ENCODE peak calls at places on chromosomes 7 and 10, in eight cellular contexts. G is GM23248; J is heart right ventricle; Z is effector memory CD4-positive, alpha-beta T cell; E is foreskin fibroblast; H is tibial artery; N is right cardiac atrium; Y is PC-9. W is an unnamed sample.

GRCh38 chr10:124043310-124044142 is 49.9 kb downstream of the CHST15 start:
- DNase-seq in H (peak), G (no peak), J (no peak), N (no peak), Z (no peak), E (no peak), Y (no peak), W (no peak)

GRCh38 chr10:93874309-93875031 is 19.3 kb upstream of the SLC35G1 start:
- DNase-seq in Z (no peak), H (no peak), N (no peak), G (peak), E (no peak), Y (no peak), J (no peak), W (no peak)

GRCh38 chr7:16071246-16071857 is 350.0 kb downstream of the CRPPA start:
- DNase-seq in H (no peak), Y (peak), N (no peak), Z (no peak), G (peak), E (peak), J (no peak), W (peak)

GRCh38 chr7:152085116-152085515 is 59.6 kb downstream of the GALNT11 start:
- DNase-seq in Y (no peak), Z (no peak), J (no peak), G (no peak), E (no peak), H (no peak), N (no peak), W (no peak)

GRCh38 chr7:142231716-142232115 is 26.1 kb downstream of the PRSS58 start:
- DNase-seq in H (no peak), Y (no peak), J (peak), Z (no peak), N (no peak), G (peak), E (no peak), W (no peak)

GRCh38 chr7:105581066-105581811 is at the start of gene EFCAB10:
- DNase-seq in H (no peak), J (peak), E (peak), Y (no peak), G (peak), N (peak), Z (peak), W (no peak)

GRCh38 chr10:72260588-72261322 is 13.0 kb upstream of the DDIT4 start:
- DNase-seq in G (peak), H (peak), Y (peak), E (peak), J (peak), Z (peak), N (peak), W (no peak)

GRCh38 chr10:120505056-120505455 is 48.0 kb downstream of the PLPP4 start:
- DNase-seq in J (no peak), Y (no peak), H (no peak), Z (no peak), G (no peak), N (no peak), E (no peak), W (no peak)

GRCh38 chr7:23055582-23056178 is 41.8 kb upstream of the HYCC1 start:
- DNase-seq in Z (peak), G (peak), N (no peak), J (no peak), H (peak), E (peak), Y (peak), W (peak)

GRCh38 chr10:71271626-71272025 is 47.4 kb upstream of the SLC29A3 start:
- DNase-seq in Z (no peak), Y (no peak), E (no peak), H (no peak), N (no peak), J (peak), G (no peak), W (no peak)

GRCh38 chr7:56287429-56288138 is 171.4 kb upstream of the NUPR2 start:
- DNase-seq in N (peak), Z (no peak), Y (no peak), H (no peak), G (peak), J (peak), E (no peak), W (no peak)

GRCh38 chr7:3156508-3156907 is 112.8 kb upstream of the CARD11 start:
- DNase-seq in J (no peak), E (no peak), H (no peak), G (no peak), N (no peak), Y (no peak), Z (no peak), W (no peak)

GRCh38 chr7:138459300-138460175 is 521 bp upstream of the TRIM24 start:
- DNase-seq in N (peak), Z (peak), H (peak), G (peak), E (peak), Y (peak), J (no peak), W (no peak)

GRCh38 chr7:65926588-65926987 is 53.7 kb downstream of the VKORC1L1 start:
- DNase-seq in E (no peak), J (no peak), N (no peak), Z (no peak), G (no peak), H (no peak), Y (no peak), W (no peak)

GRCh38 chr7:1823376-1824150 is 153.5 kb downstream of the ELFN1 start:
- DNase-seq in Y (peak), Z (no peak), J (no peak), N (no peak), G (no peak), E (no peak), H (no peak), W (no peak)

GRCh38 chr7:28349637-28350036 is 62.7 kb upstream of the CREB5 start:
- DNase-seq in E (no peak), N (no peak), H (no peak), G (peak), Y (peak), Z (no peak), J (no peak), W (no peak)

GRCh38 chr7:52482076-52482475 is 553.4 kb upstream of the POM121L12 start:
- DNase-seq in Z (no peak), H (no peak), E (no peak), Y (no peak), N (no peak), J (no peak), G (no peak), W (no peak)

GRCh38 chr7:55439627-55440026 is 74.5 kb downstream of the LANCL2 start:
- DNase-seq in Y (no peak), H (no peak), Z (no peak), J (no peak), G (peak), N (no peak), E (peak), W (no peak)

GRCh38 chr7:19122018-19122588 is 4.7 kb upstream of the TWIST1 start:
- DNase-seq in Y (no peak), N (no peak), J (no peak), E (no peak), G (peak), Z (no peak), H (no peak), W (no peak)

GRCh38 chr10:72563327-72563932 is 62.4 kb downstream of the MICU1 start:
- DNase-seq in Y (no peak), N (no peak), J (no peak), G (no peak), E (no peak), Z (no peak), H (no peak), W (no peak)

GRCh38 chr10:31697271-31698168 is 231.1 kb downstream of the ARHGAP12 start:
- DNase-seq in G (peak), H (peak), Z (no peak), Y (no peak), N (peak), E (peak), J (peak), W (peak)

GRCh38 chr10:59752278-59752940 is 846 bp downstream of the MRLN start:
- DNase-seq in Y (no peak), G (no peak), E (no peak), J (no peak), N (no peak), Z (no peak), H (no peak), W (no peak)

GRCh38 chr7:10908600-10908999 is 65.1 kb upstream of the PHF14 start:
- DNase-seq in N (no peak), H (no peak), J (no peak), Z (no peak), E (no peak), G (no peak), Y (no peak), W (no peak)

GRCh38 chr10:17010363-17011145 is 119.1 kb downstream of the CUBN start:
- DNase-seq in Z (no peak), G (no peak), H (no peak), N (no peak), J (no peak), E (no peak), Y (no peak), W (no peak)

GRCh38 chr7:77538186-77538907 is 1.3 kb downstream of the PTPN12 start:
- DNase-seq in H (peak), Z (no peak), E (peak), J (peak), N (peak), G (peak), Y (peak), W (peak)

GRCh38 chr10:89307213-89307612 is 5.4 kb downstream of the IFIT2 start:
- DNase-seq in Y (no peak), J (no peak), Z (no peak), N (no peak), E (no peak), G (no peak), H (no peak), W (no peak)

GRCh38 chr10:15385552-15386455 is 14.7 kb upstream of the FAM171A1 start:
- DNase-seq in E (no peak), N (peak), G (no peak), J (no peak), H (no peak), Z (no peak), Y (no peak), W (no peak)

GRCh38 chr7:129103561-129104324 is 40.8 kb upstream of the TSPAN33 start:
- DNase-seq in Z (no peak), G (no peak), Y (no peak), N (no peak), J (no peak), E (no peak), H (no peak), W (no peak)

GRCh38 chr10:22246680-22247391 is 29.0 kb upstream of the EBLN1 start:
- DNase-seq in N (peak), Y (peak), Z (peak), G (peak), H (no peak), E (peak), J (no peak), W (peak)

GRCh38 chr10:100654835-100655759 is 90.3 kb upstream of the PAX2 start:
- DNase-seq in Z (no peak), J (no peak), E (no peak), N (no peak), Y (no peak), H (no peak), G (peak), W (no peak)

GRCh38 chr7:42605800-42606199 is 306.1 kb downstream of the C7orf25 start:
- DNase-seq in G (peak), Y (no peak), Z (no peak), E (peak), J (no peak), N (no peak), H (no peak), W (no peak)

GRCh38 chr10:52383088-52383487 is 69.0 kb downstream of the DKK1 start:
- DNase-seq in N (no peak), Y (no peak), J (no peak), Z (no peak), H (no peak), G (no peak), E (no peak), W (no peak)

GRCh38 chr7:121797283-121798037 is 75.5 kb upstream of the PTPRZ1 start:
- DNase-seq in J (no peak), Y (no peak), H (no peak), E (no peak), Z (no peak), G (peak), N (no peak), W (no peak)

GRCh38 chr7:1645071-1646015 is 24.7 kb upstream of the ELFN1 start:
- DNase-seq in E (no peak), N (no peak), J (no peak), G (no peak), Z (no peak), H (no peak), Y (no peak), W (no peak)

DNA sequence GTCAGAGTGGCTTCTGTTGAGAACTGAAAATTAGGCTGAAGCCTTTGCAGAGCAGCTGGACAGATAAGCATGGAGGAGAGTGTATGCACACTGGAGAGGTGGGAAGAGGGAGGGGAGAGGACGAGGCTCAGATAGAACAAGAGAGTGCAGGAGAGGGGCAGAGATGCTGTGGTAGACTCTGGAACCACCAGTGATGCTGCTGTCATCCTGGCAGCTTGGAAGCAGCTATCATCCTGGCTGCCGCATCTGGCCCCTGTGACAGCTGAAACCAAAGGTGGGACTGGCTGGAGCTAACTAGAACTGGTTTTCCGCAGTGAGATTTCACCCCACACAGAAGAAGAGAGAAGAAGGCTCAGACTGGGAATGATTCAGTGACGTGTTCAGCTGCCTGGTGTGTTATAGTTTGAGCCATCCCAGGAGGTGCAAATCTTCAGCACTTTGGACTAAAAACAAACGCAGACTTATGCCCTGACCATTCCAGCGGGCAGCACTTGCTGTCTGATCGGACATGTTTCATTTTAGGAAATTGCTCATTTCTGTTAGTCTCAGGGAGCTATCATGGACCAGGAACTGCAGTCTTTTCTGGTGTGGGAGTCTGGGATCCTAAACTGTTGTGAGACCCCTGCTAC is 38.4 kb downstream of the EEPD1 start:
- DNase-seq in Y (no peak), Z (no peak), H (no peak), G (peak), J (no peak), N (no peak), E (peak), W (peak)
- H3K4me3 ChIP-seq in Y (no peak), Z (no peak), H (no peak), G (peak), J (no peak), N (no peak), E (no peak), W (no peak)

DNA sequence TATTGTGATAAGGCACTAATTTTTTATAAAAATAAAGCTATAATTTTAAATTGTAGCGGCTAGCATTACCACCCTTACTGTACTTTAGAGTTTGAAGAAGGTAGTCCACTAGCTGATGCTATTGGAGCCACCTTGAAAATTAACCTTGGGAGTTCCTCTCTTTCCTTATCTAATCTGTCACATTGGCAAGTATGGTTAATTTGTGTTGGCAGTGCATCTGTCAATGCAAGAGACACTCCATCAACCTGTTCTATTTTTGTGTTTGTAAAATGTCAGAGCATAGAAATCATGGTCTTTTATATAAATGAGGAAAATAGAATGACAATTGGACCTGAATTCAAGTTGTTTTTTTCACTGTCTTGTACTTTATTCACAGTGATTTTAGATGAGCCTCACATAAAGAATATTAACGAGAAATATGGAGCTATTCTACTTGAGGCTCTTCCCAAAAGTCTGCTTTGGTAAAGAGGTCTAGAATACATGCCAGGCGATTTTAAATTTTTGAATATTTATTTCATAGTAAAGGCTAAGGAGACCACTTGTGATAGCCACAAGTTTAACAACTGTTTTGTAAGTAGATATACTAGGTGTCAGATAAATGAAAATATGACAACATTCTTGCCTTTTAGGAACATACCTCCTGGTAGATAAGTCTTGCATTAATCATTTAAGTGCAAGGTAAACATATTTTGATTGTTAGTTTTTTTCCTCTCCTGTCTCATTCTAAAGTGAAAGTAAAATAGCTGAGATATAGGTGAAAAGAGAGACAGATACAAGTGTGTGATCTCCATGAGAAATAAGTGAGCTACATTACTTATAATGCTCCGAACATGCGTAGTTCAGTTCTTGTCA is 20.8 kb downstream of the GLCCI1 start:
- DNase-seq in J (no peak), Z (no peak), G (no peak), H (no peak), N (no peak), Y (no peak), E (no peak), W (no peak)
- H3K4me3 ChIP-seq in J (peak), Z (peak), G (no peak), H (no peak), N (peak), Y (no peak), E (no peak), W (no peak)

DNA sequence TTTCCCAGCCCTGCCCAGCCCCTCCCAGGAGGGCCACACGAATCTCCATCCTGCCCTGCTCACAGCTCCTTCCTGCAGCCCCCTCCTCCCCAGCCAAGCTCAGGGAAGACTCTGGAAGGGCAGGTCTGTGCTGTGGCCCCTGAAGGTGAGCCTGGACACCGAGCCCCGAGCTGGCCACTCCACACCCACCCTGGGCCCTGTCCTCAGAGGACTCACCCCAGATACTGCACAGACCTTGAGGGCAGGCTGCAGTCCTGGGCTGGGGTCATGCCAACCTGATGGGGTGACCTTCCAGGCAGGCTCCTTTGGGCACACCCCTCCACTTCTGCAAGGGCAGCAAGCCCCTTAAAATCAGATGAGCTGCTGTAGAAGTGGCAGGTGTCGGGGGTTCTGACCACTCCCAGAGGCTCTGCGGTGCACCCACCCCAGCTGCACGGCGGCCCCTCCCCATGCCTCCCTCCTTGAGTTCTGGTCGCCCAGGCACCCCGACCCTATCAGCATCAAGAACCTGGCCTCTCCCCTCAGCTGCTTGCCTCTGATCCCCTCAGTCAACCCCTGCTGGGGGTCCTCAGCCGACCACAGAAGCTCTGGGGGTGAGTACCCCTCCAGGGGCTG is 24.3 kb downstream of the YKT6 start:
- DNase-seq in N (peak), G (no peak), Y (no peak), H (no peak), E (no peak), Z (no peak), J (peak), W (no peak)
- H3K4me3 ChIP-seq in N (no peak), G (no peak), Y (no peak), H (no peak), E (no peak), Z (no peak), J (no peak), W (no peak)

GRCh38 chr7:47537716-47538640 is 43.9 kb downstream of the TNS3 start:
- DNase-seq in Z (no peak), Y (no peak), N (no peak), G (peak), H (no peak), J (no peak), E (no peak), W (no peak)
- H3K4me3 ChIP-seq in Z (no peak), Y (no peak), N (peak), G (peak), H (peak), J (peak), E (peak), W (peak)

DNA sequence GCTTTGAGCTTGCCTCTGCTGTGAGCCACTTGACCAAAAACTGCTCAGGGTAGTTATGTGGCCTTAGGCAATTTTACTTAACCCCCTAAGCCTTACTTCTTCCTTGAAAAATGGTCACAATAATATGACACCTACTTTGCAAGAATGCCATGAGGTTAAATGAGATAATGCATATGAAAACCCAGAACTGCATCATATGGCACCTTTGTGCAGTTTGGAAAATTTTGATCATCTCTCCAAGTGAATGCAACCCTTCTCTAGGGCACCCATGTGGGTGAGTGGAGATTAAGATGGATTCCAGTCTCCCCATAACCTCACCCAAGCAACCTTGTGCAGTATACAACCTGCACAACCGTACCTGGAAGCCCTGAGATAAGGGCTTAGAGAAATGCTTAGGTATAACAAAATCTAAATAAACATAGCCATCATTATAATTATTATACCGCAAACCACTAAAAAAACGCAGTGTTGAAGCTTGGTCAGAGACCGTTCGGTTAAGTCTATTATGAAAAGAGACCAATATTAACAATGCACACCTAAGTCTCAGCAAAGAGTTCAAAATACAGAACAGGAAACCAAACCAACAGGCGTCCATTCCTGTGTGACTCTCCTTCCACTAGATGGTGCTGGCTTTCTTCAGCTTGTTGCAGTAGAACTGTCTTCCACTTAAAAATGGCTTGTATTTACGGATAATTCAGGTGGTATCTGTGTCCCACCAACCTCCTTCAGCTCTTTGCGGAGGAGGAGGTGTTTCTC is 21.0 kb upstream of the ASB15 start:
- DNase-seq in N (no peak), H (no peak), G (peak), Z (no peak), Y (peak), E (peak), J (no peak), W (peak)
- H3K4me3 ChIP-seq in N (no peak), H (no peak), G (no peak), Z (no peak), Y (no peak), E (no peak), J (no peak), W (no peak)

GRCh38 chr7:100156331-100157068 is 2.0 kb downstream of the TRAPPC14 start:
- DNase-seq in H (no peak), Y (no peak), E (no peak), G (no peak), Z (peak), J (no peak), N (no peak), W (no peak)
- H3K4me3 ChIP-seq in H (no peak), Y (peak), E (no peak), G (no peak), Z (no peak), J (no peak), N (no peak), W (no peak)

GRCh38 chr7:43756368-43757072 is 2.0 kb upstream of the BLVRA start:
- DNase-seq in Y (peak), Z (no peak), N (no peak), E (peak), H (no peak), J (no peak), G (peak), W (peak)
- H3K4me3 ChIP-seq in Y (no peak), Z (no peak), N (no peak), E (no peak), H (no peak), J (no peak), G (no peak), W (no peak)

GRCh38 chr10:131905603-131906268 is 4.9 kb downstream of the PPP2R2D start:
- DNase-seq in Y (no peak), G (no peak), Z (no peak), J (no peak), N (no peak), E (no peak), H (no peak), W (no peak)
- H3K4me3 ChIP-seq in Y (no peak), G (no peak), Z (no peak), J (no peak), N (no peak), E (no peak), H (no peak), W (no peak)